ENCODE peak calls at places on chromosome 20, in five cellular contexts. Y is stomach, R is BJ, V is left ventricle myocardium inferior, Z is adrenal gland. Q is an unnamed sample.
A peak's percentile ranks its signal among the peaks of the same experiment; 100 is the strongest.

GRCh38 chr20:11103866-11104265 is 430.1 kb upstream of the JAG1 start:
- DNase-seq in Y (no peak), R (no peak), V (no peak), Z (no peak), Q (no peak)

GRCh38 chr20:10639762-10640556 is 33.8 kb downstream of the JAG1 start:
- DNase-seq in Y (no peak), R (no peak), V (no peak), Z (no peak), Q (no peak)

GRCh38 chr20:7078804-7079203 is 311.3 kb downstream of the BMP2 start:
- DNase-seq in Y (no peak), R (no peak), V (no peak), Z (no peak), Q (no peak)

GRCh38 chr20:44151621-44152416 is 35.2 kb downstream of the JPH2 start:
- DNase-seq in Y (no peak), R (no peak), V (peak; percentile 46), Z (peak; percentile 34), Q (no peak)

GRCh38 chr20:2768632-2769015 is 31.8 kb downstream of the CPXM1 start:
- DNase-seq in Y (no peak), R (no peak), V (no peak), Z (no peak), Q (peak; percentile 52)

GRCh38 chr20:7806831-7807230 is 133.4 kb downstream of the HAO1 start:
- DNase-seq in Y (no peak), R (no peak), V (no peak), Z (no peak), Q (no peak)

GRCh38 chr20:53917145-53918009 is 153.0 kb downstream of the BCAS1 start:
- DNase-seq in Y (peak; percentile 44), R (no peak), V (peak; percentile 41), Z (peak; percentile 56), Q (peak; percentile 51)

GRCh38 chr20:31608256-31608980 is 3.3 kb downstream of the ID1 start:
- DNase-seq in Y (peak; percentile 92), R (no peak), V (peak; percentile 80), Z (peak; percentile 41), Q (peak; percentile 56)

GRCh38 chr20:13034936-13035335 is 26.2 kb downstream of the SPTLC3 start:
- DNase-seq in Y (no peak), R (no peak), V (no peak), Z (no peak), Q (no peak)

GRCh38 chr20:7144464-7144863 is 377.0 kb downstream of the BMP2 start:
- DNase-seq in Y (no peak), R (no peak), V (no peak), Z (no peak), Q (peak; percentile 43)

GRCh38 chr20:51043811-51044210 is 20.9 kb upstream of the KCNG1 start:
- DNase-seq in Y (no peak), R (no peak), V (no peak), Z (no peak), Q (no peak)

GRCh38 chr20:33099842-33100538 is 20.5 kb downstream of the BPIFB4 start:
- DNase-seq in Y (no peak), R (no peak), V (no peak), Z (no peak), Q (no peak)

GRCh38 chr20:8932192-8933150 is 136.4 kb upstream of the PLCB4 start:
- DNase-seq in Y (no peak), R (peak; percentile 88), V (no peak), Z (peak; percentile 19), Q (peak; percentile 72)

GRCh38 chr20:11917663-11918062 is at the start of gene BTBD3:
- DNase-seq in Y (peak; percentile 83), R (no peak), V (peak; percentile 66), Z (peak; percentile 84), Q (no peak)

GRCh38 chr20:54668271-54669053 is 193.1 kb downstream of the DOK5 start:
- DNase-seq in Y (no peak), R (no peak), V (no peak), Z (no peak), Q (no peak)

GRCh38 chr20:59836768-59837167 is 96.7 kb downstream of the SYCP2 start:
- DNase-seq in Y (no peak), R (no peak), V (no peak), Z (no peak), Q (no peak)

GRCh38 chr20:58713801-58714339 is 21.3 kb downstream of the NPEPL1 start:
- DNase-seq in Y (peak; percentile 18), R (no peak), V (peak; percentile 7), Z (peak; percentile 9), Q (no peak)

GRCh38 chr20:6698056-6698455 is 69.4 kb upstream of the BMP2 start:
- DNase-seq in Y (peak; percentile 36), R (no peak), V (no peak), Z (no peak), Q (no peak)

GRCh38 chr20:22248052-22248667 is 336.2 kb downstream of the FOXA2 start:
- DNase-seq in Y (no peak), R (no peak), V (no peak), Z (no peak), Q (no peak)

GRCh38 chr20:32789896-32790750 is 27.9 kb downstream of the DNMT3B start:
- DNase-seq in Y (peak; percentile 78), R (no peak), V (peak; percentile 70), Z (peak; percentile 74), Q (peak; percentile 50)

GRCh38 chr20:40336530-40336929 is 352.5 kb downstream of the MAFB start:
- DNase-seq in Y (no peak), R (no peak), V (no peak), Z (no peak), Q (no peak)

GRCh38 chr20:48234951-48235350 is 449.7 kb upstream of the SULF2 start:
- DNase-seq in Y (no peak), R (no peak), V (no peak), Z (no peak), Q (no peak)

GRCh38 chr20:41040855-41041254 is 12.2 kb downstream of the TOP1 start:
- DNase-seq in Y (no peak), R (no peak), V (no peak), Z (no peak), Q (no peak)

GRCh38 chr20:31853481-31853880 is 8.1 kb upstream of the FOXS1 start:
- DNase-seq in Y (no peak), R (no peak), V (no peak), Z (no peak), Q (no peak)

GRCh38 chr20:58996226-58996611 is 10.8 kb downstream of the CTSZ start:
- DNase-seq in Y (no peak), R (no peak), V (no peak), Z (no peak), Q (no peak)

GRCh38 chr20:13336308-13337089 is 115.4 kb downstream of the ISM1 start:
- DNase-seq in Y (no peak), R (no peak), V (no peak), Z (no peak), Q (peak; percentile 69)

GRCh38 chr20:52230406-52230805 is 38.8 kb upstream of the ZFP64 start:
- DNase-seq in Y (no peak), R (no peak), V (no peak), Z (no peak), Q (no peak)

GRCh38 chr20:1883986-1884385 is 11.2 kb upstream of the SIRPA start:
- DNase-seq in Y (no peak), R (no peak), V (no peak), Z (no peak), Q (no peak)

GRCh38 chr20:45355209-45355608 is 7.0 kb upstream of the SDC4 start:
- DNase-seq in Y (no peak), R (no peak), V (no peak), Z (peak; percentile 48), Q (peak; percentile 66)

GRCh38 chr20:8901237-8902025 is 167.5 kb upstream of the PLCB4 start:
- DNase-seq in Y (no peak), R (peak; percentile 21), V (peak; percentile 69), Z (no peak), Q (no peak)

GRCh38 chr20:32681175-32682084 is 7.7 kb upstream of the C20orf203 start:
- DNase-seq in Y (no peak), R (no peak), V (no peak), Z (no peak), Q (no peak)

GRCh38 chr20:54212226-54212625 is 4.3 kb downstream of the PFDN4 start:
- DNase-seq in Y (no peak), R (no peak), V (no peak), Z (no peak), Q (no peak)

GRCh38 chr20:5150226-5151076 is 23.6 kb downstream of the CDS2 start:
- DNase-seq in Y (no peak), R (no peak), V (no peak), Z (peak; percentile 61), Q (peak; percentile 24)

GRCh38 chr20:7667194-7667593 is 273.1 kb downstream of the HAO1 start:
- DNase-seq in Y (no peak), R (no peak), V (no peak), Z (no peak), Q (no peak)

GRCh38 chr20:49450281-49450707 is 32.2 kb downstream of the KCNB1 start:
- DNase-seq in Y (no peak), R (no peak), V (no peak), Z (no peak), Q (no peak)
- H3K4me3 ChIP-seq in Y (no peak overlapping the region), R (no peak overlapping the region), V (no peak overlapping the region), Z (no peak overlapping the region), Q (no peak overlapping the region)

GRCh38 chr20:37422791-37423286 is 76.9 kb downstream of the SRC start:
- DNase-seq in Y (no peak), R (no peak), V (no peak), Z (no peak), Q (no peak)
- H3K27me3 ChIP-seq in Y (peaks cover 91% of the 10 kb centered on the region), R (peaks cover 40% of the 10 kb centered on the region), V (peaks cover 96% of the 10 kb centered on the region), Z (no peaks in the 10 kb centered on the region), Q (peaks cover 67% of the 10 kb centered on the region)

DNA sequence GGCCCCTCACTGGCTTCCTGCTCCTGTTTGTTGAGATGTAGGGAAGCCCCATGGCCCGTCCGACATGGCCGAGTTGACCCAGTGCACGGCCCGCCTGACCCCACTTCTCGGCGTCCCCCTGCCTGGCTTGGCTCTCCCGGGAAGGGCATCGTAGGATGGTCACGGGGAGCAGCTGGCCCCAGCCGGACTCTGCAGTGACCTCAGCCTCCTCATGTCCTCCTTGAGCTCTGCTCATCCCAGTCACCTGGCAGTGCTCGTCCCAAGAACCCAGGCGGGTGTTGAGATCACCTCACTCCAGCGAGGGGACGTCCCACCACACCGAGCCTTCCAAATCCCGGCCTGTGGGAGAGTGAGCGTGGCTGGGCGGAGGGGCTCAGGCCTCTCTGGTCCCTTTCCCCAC is 15.7 kb downstream of the SLCO4A1 start:
- DNase-seq in Y (no peak), R (no peak), V (no peak), Z (no peak), Q (no peak)
- H3K36me3 ChIP-seq in Y (no peaks in the 10 kb centered on the region), R (no peaks in the 10 kb centered on the region), V (peaks cover 33% of the 10 kb centered on the region), Z (no peaks in the 10 kb centered on the region), Q (peaks cover 38% of the 10 kb centered on the region)

DNA sequence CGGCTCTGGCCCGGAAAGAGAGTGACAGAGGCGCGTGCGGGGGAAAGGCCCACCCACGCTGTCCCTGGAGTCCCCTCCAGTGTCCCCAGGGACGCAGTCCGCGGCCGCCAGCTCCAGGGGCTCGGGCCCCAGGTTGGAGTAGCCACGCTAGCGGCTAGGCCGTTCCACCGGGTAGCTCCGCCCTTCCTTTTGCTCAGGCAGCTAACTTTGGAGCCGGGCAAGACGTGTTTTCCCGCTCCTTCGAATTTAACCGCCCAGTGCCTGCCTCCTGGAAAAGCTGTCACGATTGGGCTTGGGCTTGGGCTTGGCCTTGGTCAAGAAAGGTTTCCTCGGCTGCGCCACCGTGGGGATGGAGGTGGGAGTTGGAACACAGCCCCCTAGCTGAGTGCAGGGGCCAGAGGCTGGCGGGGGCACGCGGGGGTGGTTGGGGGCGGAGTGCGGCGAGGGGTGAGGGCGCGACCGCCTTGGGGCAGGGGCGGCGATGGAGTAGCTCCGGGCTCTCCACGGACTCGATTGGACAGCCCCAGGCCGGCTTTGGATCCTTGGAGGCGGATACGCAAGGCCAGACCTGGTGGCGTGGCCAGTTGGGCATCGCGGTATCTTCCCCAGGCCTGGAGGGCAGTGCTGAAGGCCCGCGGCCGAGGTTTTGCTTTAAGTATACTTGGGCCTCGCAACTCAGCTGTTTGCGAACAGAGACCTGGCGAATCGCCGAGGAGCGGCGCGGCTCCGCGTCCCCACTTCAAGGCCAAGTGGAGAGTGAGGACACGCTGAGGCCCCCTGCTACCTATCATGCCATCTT is 4.5 kb downstream of the LINC00237 start:
- DNase-seq in Y (no peak), R (no peak), V (no peak), Z (no peak), Q (no peak)
- H3K4me3 ChIP-seq in Y (peak overlapping the region; percentile 52), R (no peak overlapping the region), V (peak overlapping the region; percentile 62), Z (no peak overlapping the region), Q (no peak overlapping the region)

Q was measured in MG63.